ENCODE peak calls at places on chromosomes 13 and 19, in six cellular contexts. One of them, this sample, is unnamed.

GRCh38 chr13:71242191-71242590 is 624.8 kb downstream of the DACH1 start:
- DNase-seq in MM.1S: no peak
- DNase-seq in mesendoderm: no peak
- DNase-seq in BJ: no peak
- DNase-seq in HFFc6: no peak
- DNase-seq in retinal pigment epithelial cell: peak
- DNase-seq in this sample: no peak

GRCh38 chr19:308471-309205 is 17.4 kb upstream of the PLPP2 start:
- DNase-seq in BJ: no peak
- DNase-seq in HFFc6: no peak
- DNase-seq in retinal pigment epithelial cell: no peak
- DNase-seq in MM.1S: no peak
- DNase-seq in mesendoderm: no peak
- DNase-seq in this sample: no peak

GRCh38 chr19:38736413-38737280 is 7.6 kb downstream of the CAPN12 start:
- DNase-seq in HFFc6: no peak
- DNase-seq in MM.1S: no peak
- DNase-seq in mesendoderm: peak
- DNase-seq in BJ: no peak
- DNase-seq in retinal pigment epithelial cell: no peak
- DNase-seq in this sample: no peak

GRCh38 chr13:94323746-94324408 is 155.6 kb downstream of the DCT start:
- DNase-seq in HFFc6: no peak
- DNase-seq in MM.1S: no peak
- DNase-seq in retinal pigment epithelial cell: no peak
- DNase-seq in mesendoderm: peak
- DNase-seq in BJ: no peak
- DNase-seq in this sample: no peak

GRCh38 chr19:48511800-48512503 is at the start of gene LMTK3:
- DNase-seq in mesendoderm: peak
- DNase-seq in BJ: no peak
- DNase-seq in retinal pigment epithelial cell: no peak
- DNase-seq in MM.1S: no peak
- DNase-seq in HFFc6: no peak
- DNase-seq in this sample: no peak

GRCh38 chr13:52744842-52745241 is 5.2 kb upstream of the CNMD start:
- DNase-seq in mesendoderm: no peak
- DNase-seq in HFFc6: no peak
- DNase-seq in retinal pigment epithelial cell: no peak
- DNase-seq in BJ: no peak
- DNase-seq in MM.1S: no peak
- DNase-seq in this sample: no peak

GRCh38 chr13:113205428-113205931 is 3.0 kb downstream of the PCID2 start:
- DNase-seq in retinal pigment epithelial cell: no peak
- DNase-seq in BJ: no peak
- DNase-seq in HFFc6: peak
- DNase-seq in mesendoderm: no peak
- DNase-seq in MM.1S: no peak
- DNase-seq in this sample: no peak

GRCh38 chr19:33666196-33666595 is 44.4 kb downstream of the CHST8 start:
- DNase-seq in BJ: no peak
- DNase-seq in MM.1S: no peak
- DNase-seq in retinal pigment epithelial cell: no peak
- DNase-seq in HFFc6: no peak
- DNase-seq in mesendoderm: no peak
- DNase-seq in this sample: no peak

GRCh38 chr13:113926301-113926761 is 47.5 kb downstream of the C13orf46 start:
- DNase-seq in mesendoderm: no peak
- DNase-seq in retinal pigment epithelial cell: no peak
- DNase-seq in BJ: peak
- DNase-seq in MM.1S: no peak
- DNase-seq in HFFc6: peak
- DNase-seq in this sample: no peak

GRCh38 chr13:72696590-72696989 is 30.8 kb downstream of the MZT1 start:
- DNase-seq in HFFc6: peak
- DNase-seq in MM.1S: no peak
- DNase-seq in mesendoderm: no peak
- DNase-seq in retinal pigment epithelial cell: no peak
- DNase-seq in BJ: no peak
- DNase-seq in this sample: no peak

GRCh38 chr13:98927954-98928927 is 49.6 kb downstream of the DOCK9 start:
- DNase-seq in HFFc6: peak
- DNase-seq in mesendoderm: peak
- DNase-seq in MM.1S: no peak
- DNase-seq in retinal pigment epithelial cell: no peak
- DNase-seq in BJ: peak
- DNase-seq in this sample: no peak

GRCh38 chr13:90835826-90836225 is 511.7 kb upstream of the MIR17HG start:
- DNase-seq in HFFc6: no peak
- DNase-seq in MM.1S: no peak
- DNase-seq in BJ: no peak
- DNase-seq in retinal pigment epithelial cell: no peak
- DNase-seq in mesendoderm: no peak
- DNase-seq in this sample: no peak

GRCh38 chr19:49624967-49625910 is 14.7 kb downstream of the RRAS start:
- DNase-seq in retinal pigment epithelial cell: no peak
- DNase-seq in MM.1S: no peak
- DNase-seq in BJ: no peak
- DNase-seq in mesendoderm: no peak
- DNase-seq in HFFc6: no peak
- DNase-seq in this sample: no peak

GRCh38 chr13:72180253-72180952 is 313.4 kb upstream of the DACH1 start:
- DNase-seq in BJ: no peak
- DNase-seq in retinal pigment epithelial cell: peak
- DNase-seq in mesendoderm: no peak
- DNase-seq in HFFc6: no peak
- DNase-seq in MM.1S: no peak
- DNase-seq in this sample: peak

This sample was measured in non-pigmented ciliary epithelial cell.